ENCODE peak calls at places on chromosomes 16 and 17, in five cellular contexts. X, J, R, L and H are unnamed samples.

GRCh38 chr17:1343554-1343953 is 56.5 kb downstream of the YWHAE start:
- DNase-seq in J (no peak), L (no peak), R (no peak), X (no peak), H (no peak)

GRCh38 chr17:82304826-82305726 is 12.3 kb downstream of the CD7 start:
- DNase-seq in X (no peak), J (no peak), L (peak), R (no peak), H (peak)

GRCh38 chr17:57562231-57562630 is 182.9 kb downstream of the CCDC182 start:
- DNase-seq in J (no peak), L (no peak), R (no peak), X (no peak), H (no peak)

GRCh38 chr16:3767333-3767977 is 50.1 kb upstream of the TRAP1 start:
- DNase-seq in X (no peak), J (no peak), L (no peak), R (no peak), H (no peak)

GRCh38 chr16:10828851-10829331 is 10.3 kb upstream of the TVP23A start:
- DNase-seq in R (no peak), L (no peak), J (no peak), X (no peak), H (peak)

GRCh38 chr16:13176711-13177110 is 275.3 kb downstream of the SHISA9 start:
- DNase-seq in L (no peak), R (no peak), J (no peak), X (no peak), H (no peak)

GRCh38 chr16:85592700-85593502 is 20.2 kb upstream of the GSE1 start:
- DNase-seq in J (no peak), X (no peak), R (peak), L (no peak), H (no peak)

GRCh38 chr16:68155425-68155824 is 70.3 kb downstream of the NFATC3 start:
- DNase-seq in X (no peak), J (no peak), L (peak), R (no peak), H (no peak)

DNA sequence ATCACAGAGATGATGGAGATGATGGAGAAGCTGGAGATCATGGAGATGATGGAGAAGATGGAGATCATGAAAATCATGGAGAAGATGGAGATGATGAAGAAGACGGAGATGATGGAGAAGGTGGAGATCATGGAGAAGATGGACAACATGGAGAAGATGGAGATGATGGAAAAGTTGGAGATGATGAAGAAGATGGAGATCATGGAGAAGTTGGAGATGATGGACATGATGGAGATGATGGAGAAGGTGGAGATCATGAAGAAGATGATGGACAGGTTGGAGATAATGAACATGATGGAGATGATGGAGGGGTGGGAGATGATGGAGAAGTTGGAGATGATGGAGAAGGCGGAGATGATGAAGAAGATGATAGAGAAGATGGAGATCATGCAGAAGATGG is 34.5 kb downstream of the RBFOX3 start:
- DNase-seq in J (no peak), X (no peak), R (no peak), L (no peak), H (no peak)
- TF ChIP-seq ZBTB33 in J (no peak), X (no peak), R (no peak), L (no peak), H (no peak)

GRCh38 chr17:49291929-49292328 is 61.3 kb upstream of the PHOSPHO1 start:
- DNase-seq in L (no peak), J (no peak), X (no peak), R (no peak), H (no peak)

GRCh38 chr17:49292901-49293300 is 62.3 kb upstream of the PHOSPHO1 start:
- DNase-seq in L (no peak), X (no peak), R (no peak), J (no peak), H (no peak)

GRCh38 chr17:49290690-49291326 is 60.2 kb upstream of the PHOSPHO1 start:
- DNase-seq in L (peak), R (peak), J (peak), X (no peak), H (peak)

GRCh38 chr17:49285716-49286115 is 55.1 kb upstream of the PHOSPHO1 start:
- DNase-seq in L (no peak), R (no peak), J (no peak), X (no peak), H (no peak)

GRCh38 chr17:49287481-49287880 is 56.9 kb upstream of the PHOSPHO1 start:
- DNase-seq in L (no peak), R (no peak), X (no peak), J (no peak), H (no peak)
- TF ChIP-seq ZBTB33 in L (no peak), R (no peak), X (no peak), J (no peak), H (no peak)

GRCh38 chr17:47324224-47325020 is 667 bp downstream of the EFCAB13 start:
- DNase-seq in J (no peak), R (peak), X (peak), L (no peak), H (no peak)
- TF ChIP-seq ZBTB33 in J (no peak), R (peak), X (no peak), L (peak), H (no peak)

GRCh38 chr16:25966172-25967097 is 274.7 kb downstream of the HS3ST4 start:
- DNase-seq in X (peak), J (no peak), R (no peak), L (no peak), H (no peak)
- TF ChIP-seq ZBTB33 in X (no peak), J (no peak), R (no peak), L (no peak), H (no peak)

GRCh38 chr16:66845791-66846221 is 1.6 kb downstream of the CA7 start:
- DNase-seq in L (no peak), J (no peak), R (no peak), X (no peak), H (no peak)
- TF ChIP-seq ZBTB33 in L (no peak), J (no peak), R (no peak), X (no peak), H (no peak)